ENCODE peak calls at places on chromosomes 3 and 15, in four cellular contexts. Z, Y, N and X are unnamed samples.

GRCh38 chr3:33060609-33061337 is 36.2 kb downstream of the GLB1 start:
- DNase-seq in Z (no peak), Y (no peak), N (no peak), X (no peak)

GRCh38 chr15:70339551-70340517 is 242.1 kb upstream of the TLE3 start:
- DNase-seq in Z (no peak), Y (no peak), N (peak; percentile 53), X (no peak)

GRCh38 chr3:177057768-177058167 is 139.5 kb downstream of the TBL1XR1 start:
- DNase-seq in Z (peak; percentile 20), Y (no peak), N (no peak), X (peak; percentile 60)

GRCh38 chr15:63403254-63403945 is 21.8 kb upstream of the CA12 start:
- DNase-seq in Z (no peak), Y (no peak), N (no peak), X (no peak)

GRCh38 chr3:43854916-43855315 is 164.2 kb downstream of the ABHD5 start:
- DNase-seq in Z (no peak), Y (no peak), N (no peak), X (no peak)

GRCh38 chr3:70726966-70727365 is 414.5 kb upstream of the MDFIC2 start:
- DNase-seq in Z (no peak), Y (no peak), N (no peak), X (no peak)

GRCh38 chr3:130259170-130259874 is 86.2 kb upstream of the COL6A5 start:
- DNase-seq in Z (no peak), Y (no peak), N (no peak), X (no peak)

GRCh38 chr3:181730364-181730763 is 18.6 kb downstream of the SOX2 start:
- DNase-seq in Z (no peak), Y (no peak), N (no peak), X (no peak)

GRCh38 chr3:119870512-119870911 is 88.6 kb downstream of the NR1I2 start:
- DNase-seq in Z (no peak), Y (no peak), N (no peak), X (no peak)

GRCh38 chr15:101307048-101307896 is 12.2 kb upstream of the SNRPA1 start:
- DNase-seq in Z (no peak), Y (no peak), N (no peak), X (no peak)

GRCh38 chr3:197495999-197496745 is 59.6 kb downstream of the BDH1 start:
- DNase-seq in Z (no peak), Y (no peak), N (no peak), X (no peak)

DNA sequence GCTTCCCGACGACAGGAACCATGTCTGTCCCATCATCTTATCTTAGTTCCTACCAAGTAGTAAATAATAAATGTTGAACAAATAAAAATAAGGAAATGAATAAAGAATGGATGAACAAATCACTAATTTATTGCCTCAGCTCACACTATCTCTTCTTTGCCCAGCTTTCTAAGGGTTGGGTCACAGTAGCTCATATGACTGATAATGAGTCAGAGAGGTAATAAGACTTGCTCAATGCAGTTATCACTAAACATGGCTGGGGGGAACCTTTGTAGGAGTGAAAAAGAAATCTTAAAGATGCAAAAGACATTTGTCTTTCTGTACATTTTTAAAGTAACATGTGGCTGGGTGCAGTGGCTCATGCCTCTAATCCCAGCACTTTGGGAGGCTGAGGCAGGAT is 182.3 kb downstream of the WDR76 start:
- DNase-seq in Z (no peak), Y (no peak), N (no peak), X (no peak)
- TF ChIP-seq SPI1 in Z (no peak), Y (no peak), N (no peak), X (no peak)

DNA sequence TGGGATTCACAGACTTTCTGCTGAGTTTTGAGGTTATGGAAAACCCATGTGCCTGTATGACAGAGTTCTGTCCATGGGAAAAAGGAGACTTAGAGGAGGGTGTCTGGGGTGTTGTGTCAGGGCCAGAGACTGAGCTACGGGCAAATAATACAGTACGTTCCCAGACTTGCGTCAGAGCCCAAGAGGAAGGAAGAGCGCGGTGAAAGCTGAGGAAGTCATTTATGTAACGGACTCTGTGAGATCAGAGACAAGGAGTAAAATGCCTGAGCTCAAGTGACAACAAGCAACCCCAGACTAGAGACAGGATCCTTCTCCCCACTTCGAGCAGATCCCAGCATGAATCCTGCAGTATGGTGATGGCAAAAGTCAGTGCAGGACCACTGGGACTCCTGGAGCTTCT is 368.6 kb upstream of the MCTP2 start:
- DNase-seq in Z (no peak), Y (no peak), N (peak; percentile 86), X (no peak)
- TF ChIP-seq SPI1 in Z (no peak), Y (no peak), N (peak; percentile 89), X (no peak)

DNA sequence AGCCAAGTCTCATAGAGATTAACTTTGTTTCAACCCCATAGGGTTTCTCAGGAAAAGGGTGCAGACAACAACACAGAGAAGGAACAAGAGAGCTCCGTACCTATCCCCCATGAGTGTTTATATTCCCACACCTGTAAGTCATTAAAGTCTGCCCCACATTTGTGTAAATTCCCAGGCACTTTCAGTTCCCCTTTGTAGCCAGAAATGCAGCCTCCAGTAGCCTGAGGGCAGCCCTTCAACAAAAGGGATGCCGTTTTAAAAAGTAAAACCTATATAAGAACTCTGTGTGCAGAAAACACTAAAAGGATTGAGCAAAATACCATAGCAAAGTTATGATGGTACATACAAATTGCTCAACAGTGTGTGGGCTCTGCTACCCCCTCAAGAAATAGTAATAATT is 59.7 kb upstream of the TMEM108 start:
- DNase-seq in Z (no peak), Y (no peak), N (no peak), X (no peak)
- TF ChIP-seq SPI1 in Z (peak; percentile 85), Y (no peak), N (no peak), X (peak; percentile 85)

GRCh38 chr15:55741592-55742497 is 1.1 kb downstream of the PRTG start:
- DNase-seq in Z (no peak), Y (peak; percentile 5), N (no peak), X (no peak)
- TF ChIP-seq SPI1 in Z (no peak), Y (no peak), N (no peak), X (no peak)

GRCh38 chr3:109081746-109082510 is 36.0 kb downstream of the MORC1 start:
- DNase-seq in Z (peak; percentile 9), Y (peak; percentile 29), N (peak; percentile 14), X (peak; percentile 86)
- TF ChIP-seq SPI1 in Z (no peak), Y (no peak), N (no peak), X (no peak)